ENCODE peak calls at places on chromosomes 7 and 10, in four cellular contexts. K is lower leg skin, I is GM12865, X is BE2C. Q is an unnamed sample.

GRCh38 chr10:74738985-74739567 is 87.3 kb upstream of the KAT6B start:
- DNase-seq in K (no peak), I (peak; percentile 97), X (no peak), Q (no peak)

GRCh38 chr7:86785641-86786040 is 141.9 kb downstream of the GRM3 start:
- DNase-seq in K (no peak), I (peak; percentile 78), X (no peak), Q (no peak)

GRCh38 chr10:132798403-132798802 is 12.5 kb upstream of the NKX6-2 start:
- DNase-seq in K (no peak), I (no peak), X (no peak), Q (no peak)

GRCh38 chr7:2719007-2719406 is 31.0 kb downstream of the AMZ1 start:
- DNase-seq in K (no peak), I (peak; percentile 55), X (peak; percentile 62), Q (peak; percentile 50)

GRCh38 chr10:75950307-75950706 is 518.9 kb downstream of the LRMDA start:
- DNase-seq in K (no peak), I (no peak), X (no peak), Q (no peak)

GRCh38 chr10:57769298-57769697 is 498.4 kb downstream of the IPMK start:
- DNase-seq in K (no peak), I (no peak), X (no peak), Q (no peak)

GRCh38 chr10:70494966-70495365 is 16.4 kb downstream of the PALD1 start:
- DNase-seq in K (no peak), I (peak; percentile 82), X (no peak), Q (no peak)

GRCh38 chr7:101816499-101817030 is 861 bp upstream of the CUX1 start:
- DNase-seq in K (no peak), I (peak; percentile 59), X (peak; percentile 62), Q (peak; percentile 68)

GRCh38 chr7:131543298-131543697 is 13.1 kb downstream of the PODXL start:
- DNase-seq in K (no peak), I (no peak), X (no peak), Q (no peak)

GRCh38 chr10:119342017-119342734 is 134.8 kb downstream of the GRK5 start:
- DNase-seq in K (no peak), I (no peak), X (no peak), Q (no peak)

GRCh38 chr10:44723654-44724053 is 187.5 kb upstream of the TMEM72 start:
- DNase-seq in K (no peak), I (no peak), X (no peak), Q (no peak)

GRCh38 chr7:140358024-140358770 is 40.1 kb downstream of the SLC37A3 start:
- DNase-seq in K (no peak), I (no peak), X (no peak), Q (no peak)

GRCh38 chr7:106425017-106425719 is 140.4 kb upstream of the NAMPT start:
- DNase-seq in K (peak; percentile 95), I (peak; percentile 92), X (no peak), Q (no peak)

GRCh38 chr10:109633846-109634245 is 289.5 kb downstream of the XPNPEP1 start:
- DNase-seq in K (no peak), I (no peak), X (no peak), Q (no peak)

GRCh38 chr7:157675427-157675930 is 338.7 kb downstream of the DNAJB6 start:
- DNase-seq in K (no peak), I (no peak), X (no peak), Q (no peak)

GRCh38 chr7:92973293-92973731 is 136.9 kb upstream of the CDK6 start:
- DNase-seq in K (no peak), I (no peak), X (no peak), Q (no peak)

GRCh38 chr7:150382123-150382843 is 3.2 kb downstream of the ZNF775 start:
- DNase-seq in K (no peak), I (no peak), X (no peak), Q (no peak)

GRCh38 chr10:69352569-69353264 is 64.0 kb downstream of the TACR2 start:
- DNase-seq in K (no peak), I (no peak), X (no peak), Q (no peak)

GRCh38 chr10:33333260-33334169 is 952 bp downstream of the NRP1 start:
- DNase-seq in K (no peak), I (peak; percentile 18), X (peak; percentile 18), Q (no peak)

GRCh38 chr10:86960003-86960862 is 1.8 kb downstream of the SNCG start:
- DNase-seq in K (no peak), I (peak; percentile 84), X (peak; percentile 41), Q (peak; percentile 77)

GRCh38 chr10:34139559-34139958 is 675.5 kb downstream of the PARD3 start:
- DNase-seq in K (no peak), I (no peak), X (peak; percentile 29), Q (no peak)

GRCh38 chr7:107167483-107168232 is 1.1 kb upstream of the HBP1 start:
- DNase-seq in K (peak; percentile 35), I (peak; percentile 35), X (peak; percentile 24), Q (no peak)

GRCh38 chr7:781228-781864 is 50.9 kb upstream of the SUN1 start:
- DNase-seq in K (no peak), I (no peak), X (no peak), Q (no peak)

GRCh38 chr10:97399843-97400545 is 1.1 kb downstream of the RRP12 start:
- DNase-seq in K (no peak), I (peak; percentile 54), X (peak; percentile 37), Q (peak; percentile 31)

GRCh38 chr7:132403465-132404110 is 172.7 kb downstream of the PLXNA4 start:
- DNase-seq in K (no peak), I (no peak), X (no peak), Q (no peak)

GRCh38 chr7:41942468-41943097 is 239.7 kb upstream of the INHBA start:
- DNase-seq in K (no peak), I (no peak), X (no peak), Q (no peak)

GRCh38 chr10:131048595-131048994 is 262.9 kb downstream of the TCERG1L start:
- DNase-seq in K (no peak), I (no peak), X (no peak), Q (no peak)

GRCh38 chr10:80444646-80445319 is 9.3 kb upstream of the TSPAN14 start:
- DNase-seq in K (no peak), I (peak; percentile 78), X (peak; percentile 70), Q (no peak)

GRCh38 chr7:93747019-93747418 is 143.5 kb downstream of the TFPI2 start:
- DNase-seq in K (no peak), I (no peak), X (no peak), Q (no peak)

GRCh38 chr7:147394329-147394728 is 1196.2 kb upstream of the C7orf33 start:
- DNase-seq in K (no peak), I (no peak), X (no peak), Q (no peak)

GRCh38 chr10:79905322-79906314 is 43.3 kb downstream of the SFTPD start:
- DNase-seq in K (no peak), I (no peak), X (no peak), Q (no peak)

GRCh38 chr7:33087858-33088257 is 21.3 kb downstream of the RP9 start:
- DNase-seq in K (no peak), I (no peak), X (no peak), Q (no peak)

GRCh38 chr10:84715911-84716310 is 387.5 kb downstream of the CCSER2 start:
- DNase-seq in K (no peak), I (peak; percentile 48), X (peak; percentile 55), Q (peak; percentile 68)
- TF ChIP-seq CTCF in K (no peak), I (peak; percentile 86), X (peak; percentile 87), Q (peak; percentile 85)

GRCh38 chr7:151862606-151863381 is 14.1 kb downstream of the PRKAG2 start:
- DNase-seq in K (no peak), I (no peak), X (no peak), Q (no peak)

GRCh38 chr7:151865070-151865670 is 11.7 kb downstream of the PRKAG2 start:
- DNase-seq in K (no peak), I (no peak), X (no peak), Q (no peak)

GRCh38 chr7:151864561-151864960 is 12.4 kb downstream of the PRKAG2 start:
- DNase-seq in K (no peak), I (no peak), X (no peak), Q (no peak)

GRCh38 chr7:151864081-151864480 is 12.8 kb downstream of the PRKAG2 start:
- DNase-seq in K (no peak), I (no peak), X (no peak), Q (no peak)

GRCh38 chr7:151863386-151864079 is 13.4 kb downstream of the PRKAG2 start:
- DNase-seq in K (no peak), I (peak; percentile 48), X (no peak), Q (no peak)
- TF ChIP-seq CTCF in K (no peak), I (peak; percentile 22), X (peak; percentile 24), Q (no peak)

DNA sequence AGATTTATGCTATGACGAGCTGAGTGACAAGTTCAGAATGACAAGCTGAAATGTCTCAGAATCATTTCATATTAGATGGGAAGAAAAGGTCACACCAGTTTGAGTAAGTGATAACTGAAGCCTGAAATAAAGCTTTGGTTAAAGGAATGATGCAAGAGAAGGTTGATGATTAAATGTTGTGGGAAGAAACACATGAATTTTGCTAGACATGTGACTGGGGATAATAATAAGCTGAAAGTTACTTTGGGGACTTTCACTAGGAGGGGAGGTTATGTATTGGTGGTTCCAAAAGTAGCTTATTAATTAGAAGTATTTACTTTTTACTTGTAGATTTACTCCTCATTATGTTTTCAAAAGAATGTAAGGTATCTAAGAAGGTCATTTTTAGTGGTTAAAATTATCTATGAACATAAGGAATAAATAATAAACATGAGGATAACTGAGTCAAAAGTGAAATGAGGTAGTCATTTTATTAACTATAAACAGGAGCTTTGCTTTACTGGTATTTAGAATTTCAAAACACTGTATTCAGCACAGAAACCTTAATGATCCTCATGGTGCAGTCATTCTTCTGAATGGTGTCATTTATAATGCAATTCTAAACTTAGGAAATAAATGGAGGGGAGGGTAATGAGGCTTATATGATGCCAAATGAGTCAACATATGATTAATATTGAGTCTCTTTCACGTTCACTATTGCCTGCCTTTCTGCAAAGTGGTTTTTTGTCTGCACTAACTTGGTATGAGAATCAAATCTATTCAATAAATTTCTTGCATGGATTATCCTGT is 63.6 kb downstream of the PRKG1 start:
- DNase-seq in K (no peak), I (no peak), X (no peak), Q (no peak)
- TF ChIP-seq CTCF in K (no peak), I (no peak), X (no peak), Q (no peak)

DNA sequence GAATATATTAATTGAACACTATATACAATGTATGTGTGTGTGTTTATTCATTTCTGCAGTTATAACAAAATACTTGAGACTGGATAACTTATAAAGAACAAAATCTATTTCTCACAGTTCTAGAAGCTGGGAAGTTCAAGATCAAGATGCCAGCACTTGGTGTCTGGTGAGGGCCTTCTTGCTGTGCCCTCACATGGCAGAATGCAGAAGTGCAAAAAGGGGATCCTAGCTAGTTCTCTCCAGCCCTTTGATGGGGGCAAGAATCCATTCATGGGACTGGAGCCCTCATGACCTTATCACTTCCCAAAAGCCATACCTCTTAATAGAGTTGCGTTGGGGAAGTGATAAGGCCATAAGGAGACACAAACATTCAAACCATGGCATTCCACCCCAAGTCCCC is 8.4 kb downstream of the GRB10 start:
- DNase-seq in K (no peak), I (no peak), X (no peak), Q (no peak)
- TF ChIP-seq CTCF in K (no peak), I (no peak), X (no peak), Q (no peak)